ENCODE peak calls at places on chromosomes 11 and 22, in five cellular contexts. F, I, H, A and O are unnamed samples.

GRCh38 chr11:115682901-115683300 is 178.7 kb upstream of the CADM1 start:
- DNase-seq in I (no peak), A (no peak), F (no peak), H (no peak), O (no peak)

GRCh38 chr11:3642071-3642951 is 519 bp upstream of the ART5 start:
- DNase-seq in I (peak; percentile 76), H (peak; percentile 38), A (peak; percentile 58), F (no peak), O (peak; percentile 82)

GRCh38 chr11:71356904-71357303 is 91.3 kb downstream of the DHCR7 start:
- DNase-seq in A (no peak), I (no peak), H (no peak), F (no peak), O (no peak)

GRCh38 chr11:44538375-44539054 is 26.9 kb upstream of the CD82 start:
- DNase-seq in H (peak; percentile 9), A (peak; percentile 56), I (peak; percentile 77), F (peak; percentile 80), O (peak; percentile 86)

GRCh38 chr11:128503231-128503991 is 83.9 kb downstream of the ETS1 start:
- DNase-seq in I (peak; percentile 79), F (no peak), A (peak; percentile 96), H (no peak), O (peak; percentile 97)

GRCh38 chr11:124394408-124394807 is 4.4 kb downstream of the OR8B3 start:
- DNase-seq in I (peak; percentile 20), F (no peak), A (peak; percentile 47), H (no peak), O (peak; percentile 2)

GRCh38 chr22:49010086-49010863 is 817.4 kb downstream of the BRD1 start:
- DNase-seq in H (no peak), A (no peak), I (no peak), F (peak; percentile 66), O (no peak)

GRCh38 chr11:113384551-113384950 is 3.0 kb upstream of the ANKK1 start:
- DNase-seq in H (peak; percentile 82), F (no peak), A (peak; percentile 96), I (peak; percentile 95), O (peak; percentile 94)

GRCh38 chr11:130879836-130880235 is 36.4 kb downstream of the SNX19 start:
- DNase-seq in H (no peak), F (no peak), A (no peak), I (no peak), O (no peak)

GRCh38 chr11:20596629-20597129 is 2.7 kb upstream of the SLC6A5 start:
- DNase-seq in A (no peak), F (no peak), H (no peak), I (no peak), O (no peak)

GRCh38 chr11:33475999-33476398 is 218.8 kb downstream of the HIPK3 start:
- DNase-seq in F (no peak), A (peak; percentile 57), H (peak; percentile 37), I (peak; percentile 91), O (peak; percentile 71)

GRCh38 chr11:102831128-102831708 is 12.2 kb downstream of the MMP3 start:
- DNase-seq in F (no peak), H (no peak), I (peak; percentile 31), A (peak; percentile 23), O (peak; percentile 93)

GRCh38 chr22:39240841-39241631 is 3.7 kb downstream of the PDGFB start:
- DNase-seq in I (no peak), A (no peak), F (no peak), H (no peak), O (no peak)

GRCh38 chr22:25775501-25775900 is 33.5 kb downstream of the MYO18B start:
- DNase-seq in H (no peak), A (peak; percentile 21), F (no peak), I (no peak), O (peak; percentile 16)

GRCh38 chr11:7600205-7600775 is 73.0 kb downstream of the CYB5R2 start:
- DNase-seq in A (peak; percentile 78), F (no peak), H (peak; percentile 39), I (peak; percentile 96), O (peak; percentile 91)

GRCh38 chr22:19524170-19525115 is at the start of gene CLDN5:
- DNase-seq in H (no peak), I (peak; percentile 19), A (no peak), F (no peak), O (peak; percentile 40)

GRCh38 chr11:64352099-64353005 is 6.6 kb upstream of the RPS6KA4 start:
- DNase-seq in H (no peak), A (no peak), F (peak; percentile 70), I (no peak), O (no peak)

GRCh38 chr11:20873054-20873453 is 203.7 kb downstream of the NELL1 start:
- DNase-seq in A (no peak), I (no peak), F (no peak), H (no peak), O (no peak)

GRCh38 chr11:64251986-64252837 is 882 bp downstream of the PLCB3 start:
- DNase-seq in A (no peak), H (no peak), F (no peak), I (no peak), O (peak; percentile 80)

GRCh38 chr11:114596175-114596919 is 761 bp upstream of the NXPE4 start:
- DNase-seq in I (no peak), A (no peak), H (no peak), F (no peak), O (no peak)

GRCh38 chr22:26436903-26437515 is 7.9 kb downstream of the ASPHD2 start:
- DNase-seq in A (no peak), I (peak; percentile 9), F (no peak), H (no peak), O (no peak)

GRCh38 chr11:3165152-3165705 is at the start of gene OSBPL5:
- DNase-seq in F (peak; percentile 81), A (peak; percentile 59), I (peak; percentile 64), H (no peak), O (peak; percentile 74)

GRCh38 chr22:47452184-47452583 is 689.7 kb downstream of the TBC1D22A start:
- DNase-seq in A (no peak), H (no peak), F (no peak), I (no peak), O (no peak)
- TF ChIP-seq CTCF in A (no peak), H (no peak), F (no peak), I (peak; percentile 5), O (no peak)

GRCh38 chr22:46596819-46597218 is 23.4 kb upstream of the GRAMD4 start:
- DNase-seq in I (no peak), H (no peak), F (no peak), A (no peak), O (no peak)
- TF ChIP-seq CTCF in I (no peak), H (peak; percentile 3), F (no peak), A (no peak), O (no peak)

DNA sequence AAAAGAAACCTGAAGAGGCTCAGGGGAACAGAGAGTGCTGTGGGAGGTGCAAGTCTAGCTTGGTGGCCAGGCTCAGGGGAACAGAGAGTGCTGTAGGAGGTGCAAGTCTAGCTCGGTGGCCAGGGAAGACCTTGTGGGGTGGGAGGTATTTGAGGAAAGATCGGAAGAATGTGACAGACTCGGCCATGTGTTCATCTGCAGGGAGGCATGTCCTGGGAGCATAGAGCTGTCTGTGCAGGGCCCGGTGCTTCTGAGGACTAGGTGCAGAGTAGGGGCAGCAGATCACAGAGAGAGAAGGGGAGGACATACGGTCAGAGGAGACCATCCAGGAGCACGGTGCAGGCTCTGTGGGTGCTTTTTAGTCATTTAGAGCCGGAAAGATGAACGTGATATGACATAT is 10.8 kb downstream of the IFITM10 start:
- DNase-seq in A (no peak), H (no peak), I (no peak), F (no peak), O (no peak)
- TF ChIP-seq CTCF in A (no peak), H (no peak), I (no peak), F (no peak), O (no peak)

DNA sequence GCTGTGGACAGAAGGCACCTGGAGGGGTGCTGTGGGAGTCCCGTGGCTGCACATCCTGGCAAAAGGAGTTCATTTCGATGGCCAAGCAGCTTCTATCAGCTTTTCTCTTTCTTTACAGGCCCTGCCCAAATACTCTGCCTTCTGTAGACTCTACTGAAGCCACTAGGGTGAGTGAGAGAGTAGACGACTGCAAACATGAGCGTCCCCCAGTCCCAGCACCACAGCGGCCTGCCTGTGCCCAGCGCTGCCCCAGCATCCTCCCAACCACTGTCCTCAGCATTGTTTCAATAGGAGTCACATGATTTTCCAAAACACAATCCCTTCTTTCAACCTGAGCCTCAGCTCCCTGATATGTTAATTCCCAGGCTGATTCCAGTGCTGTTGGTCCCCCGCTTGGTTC is 110.0 kb downstream of the KIRREL3 start:
- DNase-seq in A (no peak), F (no peak), I (no peak), H (no peak), O (no peak)
- TF ChIP-seq CTCF in A (no peak), F (no peak), I (no peak), H (no peak), O (no peak)

GRCh38 chr11:87425943-87426342 is 388.2 kb downstream of the TMEM135 start:
- DNase-seq in A (peak; percentile 62), H (no peak), F (no peak), I (no peak), O (peak; percentile 66)

GRCh38 chr11:87425391-87425790 is 387.7 kb downstream of the TMEM135 start:
- DNase-seq in A (peak; percentile 59), F (no peak), H (no peak), I (no peak), O (peak; percentile 72)

GRCh38 chr11:87421422-87421821 is 383.7 kb downstream of the TMEM135 start:
- DNase-seq in H (peak; percentile 49), I (peak; percentile 92), A (peak; percentile 87), F (no peak), O (peak; percentile 87)

GRCh38 chr11:87422566-87422965 is 384.8 kb downstream of the TMEM135 start:
- DNase-seq in H (no peak), A (peak; percentile 22), I (no peak), F (no peak), O (no peak)

DNA sequence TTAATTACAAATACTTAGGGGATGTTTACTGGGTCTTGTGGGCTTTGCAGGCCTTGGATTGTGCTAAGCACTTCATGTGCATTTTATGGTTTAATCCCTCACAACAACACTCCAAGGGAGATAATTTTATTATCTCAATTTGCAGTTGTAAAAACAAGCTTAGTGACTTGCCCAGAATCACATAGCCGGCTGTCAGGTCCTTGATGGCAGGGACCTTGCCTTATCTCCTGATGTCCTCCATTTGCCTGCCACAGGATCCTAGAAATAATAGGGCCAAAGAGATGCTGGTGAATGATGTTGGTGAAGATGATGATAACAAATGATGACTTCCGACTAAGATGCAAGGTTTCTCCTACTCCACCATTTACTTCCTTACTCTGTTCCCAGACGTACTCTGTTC is 385.4 kb downstream of the TMEM135 start:
- DNase-seq in A (no peak), F (no peak), I (no peak), H (no peak), O (no peak)
- TF ChIP-seq CTCF in A (no peak), F (no peak), I (no peak), H (no peak), O (no peak)

GRCh38 chr11:6297831-6298230 is 22.5 kb downstream of the CAVIN3 start:
- DNase-seq in H (no peak), I (no peak), A (no peak), F (no peak), O (peak; percentile 57)
- TF ChIP-seq CTCF in H (peak; percentile 58), I (peak; percentile 52), A (peak; percentile 46), F (no peak), O (peak; percentile 46)

DNA sequence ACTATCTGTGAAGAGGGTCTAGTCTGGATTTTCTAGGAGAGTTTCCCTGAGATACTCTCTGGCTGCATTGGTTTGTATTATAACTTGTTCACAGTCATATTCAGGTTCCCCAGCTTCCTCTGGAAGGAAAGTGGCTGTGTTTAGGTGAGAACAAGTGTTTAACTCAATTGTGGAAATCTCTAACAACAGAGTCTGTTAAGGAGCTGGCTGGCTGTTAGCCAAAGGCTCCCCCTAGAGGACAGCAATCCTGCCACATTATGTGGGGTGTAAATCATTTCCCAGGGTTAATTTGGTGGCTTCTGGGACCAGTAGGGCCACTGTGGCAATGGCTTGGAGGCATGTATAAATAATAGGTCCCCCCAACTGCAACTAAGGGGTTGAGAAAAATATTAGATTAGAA is 18.4 kb downstream of the MS4A6E start:
- DNase-seq in H (no peak), I (no peak), A (no peak), F (no peak), O (no peak)
- TF ChIP-seq CTCF in H (peak; percentile 35), I (peak; percentile 4), A (peak; percentile 26), F (no peak), O (no peak)